ENCODE peak calls at places on chromosomes 13 and 19, in seven cellular contexts. One of them, this sample, is unnamed.

GRCh38 chr19:6161271-6161850 is 25.9 kb downstream of the ACSBG2 start:
- DNase-seq in RWPE1: peak; percentile 43
- DNase-seq in neural progenitor cell: peak; percentile 12
- DNase-seq in brain microvascular endothelial cell: no peak
- DNase-seq in endothelial cell: no peak
- DNase-seq in CD4-positive, alpha-beta T cell: no peak
- DNase-seq in choroid plexus epithelial cell: no peak
- DNase-seq in this sample: peak; percentile 17

GRCh38 chr13:111516712-111517640 is 196.5 kb downstream of the TEX29 start:
- DNase-seq in neural progenitor cell: no peak
- DNase-seq in choroid plexus epithelial cell: no peak
- DNase-seq in RWPE1: no peak
- DNase-seq in brain microvascular endothelial cell: no peak
- DNase-seq in CD4-positive, alpha-beta T cell: no peak
- DNase-seq in endothelial cell: no peak
- DNase-seq in this sample: no peak

GRCh38 chr13:113902536-113902935 is 38.7 kb upstream of the GAS6 start:
- DNase-seq in RWPE1: no peak
- DNase-seq in neural progenitor cell: no peak
- DNase-seq in choroid plexus epithelial cell: no peak
- DNase-seq in brain microvascular endothelial cell: no peak
- DNase-seq in CD4-positive, alpha-beta T cell: no peak
- DNase-seq in endothelial cell: no peak
- DNase-seq in this sample: no peak

GRCh38 chr13:24233351-24233901 is 72.9 kb downstream of the SPATA13 start:
- DNase-seq in neural progenitor cell: peak; percentile 68
- DNase-seq in CD4-positive, alpha-beta T cell: no peak
- DNase-seq in RWPE1: no peak
- DNase-seq in brain microvascular endothelial cell: peak; percentile 59
- DNase-seq in endothelial cell: no peak
- DNase-seq in choroid plexus epithelial cell: peak; percentile 94
- DNase-seq in this sample: no peak

GRCh38 chr13:33284916-33285315 is 639 bp downstream of the STARD13 start:
- DNase-seq in endothelial cell: no peak
- DNase-seq in brain microvascular endothelial cell: peak; percentile 27
- DNase-seq in choroid plexus epithelial cell: peak; percentile 46
- DNase-seq in neural progenitor cell: no peak
- DNase-seq in RWPE1: no peak
- DNase-seq in CD4-positive, alpha-beta T cell: no peak
- DNase-seq in this sample: no peak

GRCh38 chr19:44530777-44531176 is 1.3 kb upstream of the CEACAM20 start:
- DNase-seq in RWPE1: peak; percentile 30
- DNase-seq in CD4-positive, alpha-beta T cell: no peak
- DNase-seq in endothelial cell: no peak
- DNase-seq in choroid plexus epithelial cell: peak; percentile 19
- DNase-seq in brain microvascular endothelial cell: peak; percentile 11
- DNase-seq in neural progenitor cell: no peak
- DNase-seq in this sample: no peak

GRCh38 chr19:6076675-6077463 is 33.4 kb downstream of the RFX2 start:
- DNase-seq in brain microvascular endothelial cell: peak; percentile 57
- DNase-seq in RWPE1: peak; percentile 76
- DNase-seq in endothelial cell: no peak
- DNase-seq in neural progenitor cell: no peak
- DNase-seq in choroid plexus epithelial cell: peak; percentile 86
- DNase-seq in CD4-positive, alpha-beta T cell: no peak
- DNase-seq in this sample: no peak

GRCh38 chr19:40380199-40381037 is 9.6 kb downstream of the HIPK4 start:
- DNase-seq in neural progenitor cell: no peak
- DNase-seq in brain microvascular endothelial cell: no peak
- DNase-seq in CD4-positive, alpha-beta T cell: no peak
- DNase-seq in RWPE1: no peak
- DNase-seq in choroid plexus epithelial cell: no peak
- DNase-seq in endothelial cell: no peak
- DNase-seq in this sample: no peak

GRCh38 chr13:66506979-66507378 is 723.2 kb downstream of the PCDH9 start:
- DNase-seq in CD4-positive, alpha-beta T cell: no peak
- DNase-seq in neural progenitor cell: no peak
- DNase-seq in brain microvascular endothelial cell: no peak
- DNase-seq in endothelial cell: no peak
- DNase-seq in choroid plexus epithelial cell: peak; percentile 44
- DNase-seq in RWPE1: no peak
- DNase-seq in this sample: no peak

GRCh38 chr13:49125964-49126363 is 94.2 kb upstream of the MLNR start:
- DNase-seq in endothelial cell: no peak
- DNase-seq in brain microvascular endothelial cell: no peak
- DNase-seq in RWPE1: no peak
- DNase-seq in neural progenitor cell: no peak
- DNase-seq in CD4-positive, alpha-beta T cell: no peak
- DNase-seq in choroid plexus epithelial cell: peak; percentile 14
- DNase-seq in this sample: no peak

GRCh38 chr19:1248454-1249297 is at the start of gene MIDN:
- DNase-seq in endothelial cell: peak; percentile 86
- DNase-seq in CD4-positive, alpha-beta T cell: peak; percentile 80
- DNase-seq in choroid plexus epithelial cell: peak; percentile 92
- DNase-seq in neural progenitor cell: peak; percentile 90
- DNase-seq in brain microvascular endothelial cell: peak; percentile 73
- DNase-seq in RWPE1: peak; percentile 65
- DNase-seq in this sample: peak; percentile 87
- TF ChIP-seq CTCF in endothelial cell: peak; percentile 78
- TF ChIP-seq CTCF in CD4-positive, alpha-beta T cell: peak; percentile 62
- TF ChIP-seq CTCF in choroid plexus epithelial cell: peak; percentile 46
- TF ChIP-seq CTCF in neural progenitor cell: peak; percentile 75
- TF ChIP-seq CTCF in brain microvascular endothelial cell: peak; percentile 55
- TF ChIP-seq CTCF in RWPE1: peak; percentile 92
- TF ChIP-seq CTCF in this sample: peak; percentile 48

DNA sequence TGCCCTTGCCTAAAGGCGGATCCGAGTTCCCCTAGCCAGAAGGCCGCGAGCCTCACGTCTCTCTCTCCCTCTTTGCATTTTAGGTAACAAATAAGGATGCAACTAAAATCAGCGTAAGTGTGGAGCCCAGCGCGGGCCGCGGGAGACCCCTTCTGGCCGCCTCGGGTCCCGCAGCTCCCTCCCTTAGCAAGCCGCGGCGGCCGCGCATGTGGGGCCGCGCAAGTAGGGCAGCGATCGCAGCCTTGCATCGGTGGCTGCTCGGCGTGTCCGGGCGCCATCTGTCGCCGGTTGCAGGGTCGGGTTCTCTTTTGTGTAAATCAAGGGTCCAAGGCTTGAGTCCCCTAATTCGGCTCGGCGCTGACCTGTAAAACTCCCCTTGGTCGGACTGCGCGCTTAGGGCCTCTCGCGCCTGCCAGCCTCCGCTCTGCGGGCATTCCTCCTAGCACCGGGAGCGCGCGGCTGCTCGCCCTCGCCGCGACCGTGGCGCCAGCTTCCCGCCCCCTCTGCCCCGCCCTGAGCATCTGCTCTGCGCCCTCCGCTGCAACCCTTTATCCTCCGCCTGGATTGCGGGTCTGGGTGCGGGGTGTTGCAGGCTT is 2.7 kb downstream of the VSTM2B start:
- DNase-seq in neural progenitor cell: peak; percentile 95
- DNase-seq in RWPE1: peak; percentile 55
- DNase-seq in choroid plexus epithelial cell: peak; percentile 75
- DNase-seq in CD4-positive, alpha-beta T cell: peak; percentile 20
- DNase-seq in brain microvascular endothelial cell: peak; percentile 47
- DNase-seq in endothelial cell: peak; percentile 83
- DNase-seq in this sample: peak; percentile 90
- TF ChIP-seq CTCF in neural progenitor cell: peak; percentile 89
- TF ChIP-seq CTCF in RWPE1: peak; percentile 61
- TF ChIP-seq CTCF in choroid plexus epithelial cell: peak; percentile 73
- TF ChIP-seq CTCF in CD4-positive, alpha-beta T cell: peak; percentile 34
- TF ChIP-seq CTCF in brain microvascular endothelial cell: peak; percentile 77
- TF ChIP-seq CTCF in endothelial cell: peak; percentile 74
- TF ChIP-seq CTCF in this sample: peak; percentile 96

DNA sequence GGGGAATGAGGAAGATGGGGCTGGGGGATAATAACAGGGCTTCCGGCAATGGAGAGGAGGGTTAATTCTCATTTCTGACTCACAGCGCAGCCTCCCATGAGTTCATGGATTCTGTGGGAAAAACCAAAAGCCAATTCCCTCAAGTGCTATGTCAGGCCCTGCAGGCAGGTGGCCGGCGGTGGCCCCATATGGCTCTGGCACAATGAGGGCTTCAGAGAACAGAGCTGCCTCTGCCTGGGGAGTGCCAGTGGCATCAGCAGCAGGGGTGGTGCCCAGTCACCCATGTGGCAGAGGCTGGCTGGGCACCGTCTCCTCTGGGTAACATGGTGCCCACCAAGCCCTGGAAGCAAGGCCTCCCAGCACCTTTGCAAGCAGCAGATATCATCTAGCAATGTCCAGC is 69.1 kb downstream of the ALOX5AP start:
- DNase-seq in brain microvascular endothelial cell: no peak
- DNase-seq in endothelial cell: peak; percentile 15
- DNase-seq in neural progenitor cell: no peak
- DNase-seq in choroid plexus epithelial cell: no peak
- DNase-seq in RWPE1: no peak
- DNase-seq in CD4-positive, alpha-beta T cell: no peak
- DNase-seq in this sample: no peak
- TF ChIP-seq CTCF in brain microvascular endothelial cell: peak; percentile 64
- TF ChIP-seq CTCF in endothelial cell: peak; percentile 42
- TF ChIP-seq CTCF in neural progenitor cell: no peak
- TF ChIP-seq CTCF in choroid plexus epithelial cell: peak; percentile 42
- TF ChIP-seq CTCF in RWPE1: no peak
- TF ChIP-seq CTCF in CD4-positive, alpha-beta T cell: no peak
- TF ChIP-seq CTCF in this sample: no peak

GRCh38 chr13:99265162-99265822 is 7.1 kb upstream of the GPR18 start:
- DNase-seq in neural progenitor cell: no peak
- DNase-seq in brain microvascular endothelial cell: no peak
- DNase-seq in endothelial cell: no peak
- DNase-seq in CD4-positive, alpha-beta T cell: no peak
- DNase-seq in RWPE1: no peak
- DNase-seq in choroid plexus epithelial cell: no peak
- DNase-seq in this sample: no peak

GRCh38 chr13:99267927-99268326 is 9.7 kb upstream of the GPR18 start:
- DNase-seq in neural progenitor cell: no peak
- DNase-seq in choroid plexus epithelial cell: no peak
- DNase-seq in CD4-positive, alpha-beta T cell: no peak
- DNase-seq in endothelial cell: no peak
- DNase-seq in brain microvascular endothelial cell: no peak
- DNase-seq in RWPE1: no peak
- DNase-seq in this sample: no peak

GRCh38 chr13:99264053-99264452 is 5.9 kb upstream of the GPR18 start:
- DNase-seq in brain microvascular endothelial cell: no peak
- DNase-seq in choroid plexus epithelial cell: no peak
- DNase-seq in endothelial cell: no peak
- DNase-seq in RWPE1: no peak
- DNase-seq in CD4-positive, alpha-beta T cell: no peak
- DNase-seq in neural progenitor cell: no peak
- DNase-seq in this sample: no peak

GRCh38 chr13:99266827-99267226 is 8.6 kb upstream of the GPR18 start:
- DNase-seq in choroid plexus epithelial cell: no peak
- DNase-seq in RWPE1: no peak
- DNase-seq in brain microvascular endothelial cell: no peak
- DNase-seq in CD4-positive, alpha-beta T cell: no peak
- DNase-seq in neural progenitor cell: no peak
- DNase-seq in endothelial cell: no peak
- DNase-seq in this sample: no peak

GRCh38 chr13:99265823-99266426 is 7.7 kb upstream of the GPR18 start:
- DNase-seq in neural progenitor cell: peak; percentile 56
- DNase-seq in brain microvascular endothelial cell: peak; percentile 28
- DNase-seq in CD4-positive, alpha-beta T cell: no peak
- DNase-seq in endothelial cell: no peak
- DNase-seq in choroid plexus epithelial cell: peak; percentile 81
- DNase-seq in RWPE1: peak; percentile 53
- DNase-seq in this sample: no peak
- TF ChIP-seq CTCF in neural progenitor cell: peak; percentile 72
- TF ChIP-seq CTCF in brain microvascular endothelial cell: peak; percentile 62
- TF ChIP-seq CTCF in CD4-positive, alpha-beta T cell: peak; percentile 87
- TF ChIP-seq CTCF in endothelial cell: no peak
- TF ChIP-seq CTCF in choroid plexus epithelial cell: peak; percentile 65
- TF ChIP-seq CTCF in RWPE1: peak; percentile 56
- TF ChIP-seq CTCF in this sample: peak; percentile 49

DNA sequence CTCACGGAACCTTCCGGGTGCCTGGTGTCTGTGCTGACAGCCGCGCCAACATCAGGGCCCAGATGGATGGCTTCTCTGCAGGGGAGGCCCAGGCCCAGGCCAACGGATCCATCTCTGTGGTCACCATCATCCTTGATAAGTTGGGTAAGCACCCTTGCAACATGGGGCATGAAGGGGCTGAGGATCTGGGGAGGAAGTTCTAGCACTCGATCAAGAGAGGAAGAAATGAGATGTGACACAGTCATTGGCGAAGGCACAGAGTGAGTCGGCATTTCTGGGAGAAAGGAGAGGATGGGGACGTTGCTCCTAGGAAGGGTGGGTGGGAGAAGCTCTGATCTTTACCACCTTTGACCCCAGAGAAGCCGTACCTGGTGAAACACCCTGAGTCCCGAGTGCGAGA is 4.4 kb downstream of the CILP2 start:
- DNase-seq in endothelial cell: no peak
- DNase-seq in brain microvascular endothelial cell: no peak
- DNase-seq in neural progenitor cell: no peak
- DNase-seq in RWPE1: no peak
- DNase-seq in CD4-positive, alpha-beta T cell: no peak
- DNase-seq in choroid plexus epithelial cell: no peak
- DNase-seq in this sample: no peak
- TF ChIP-seq CTCF in endothelial cell: no peak
- TF ChIP-seq CTCF in brain microvascular endothelial cell: no peak
- TF ChIP-seq CTCF in neural progenitor cell: no peak
- TF ChIP-seq CTCF in RWPE1: no peak
- TF ChIP-seq CTCF in CD4-positive, alpha-beta T cell: no peak
- TF ChIP-seq CTCF in choroid plexus epithelial cell: no peak
- TF ChIP-seq CTCF in this sample: no peak

GRCh38 chr13:39931505-39931904 is 276.0 kb downstream of the COG6 start:
- DNase-seq in endothelial cell: no peak
- DNase-seq in choroid plexus epithelial cell: no peak
- DNase-seq in CD4-positive, alpha-beta T cell: no peak
- DNase-seq in brain microvascular endothelial cell: no peak
- DNase-seq in RWPE1: no peak
- DNase-seq in neural progenitor cell: no peak
- DNase-seq in this sample: no peak

GRCh38 chr13:39930544-39931444 is 275.3 kb downstream of the COG6 start:
- DNase-seq in neural progenitor cell: no peak
- DNase-seq in brain microvascular endothelial cell: no peak
- DNase-seq in CD4-positive, alpha-beta T cell: no peak
- DNase-seq in endothelial cell: no peak
- DNase-seq in RWPE1: no peak
- DNase-seq in choroid plexus epithelial cell: no peak
- DNase-seq in this sample: no peak

GRCh38 chr13:39930060-39930459 is 274.6 kb downstream of the COG6 start:
- DNase-seq in choroid plexus epithelial cell: no peak
- DNase-seq in endothelial cell: no peak
- DNase-seq in CD4-positive, alpha-beta T cell: no peak
- DNase-seq in brain microvascular endothelial cell: no peak
- DNase-seq in RWPE1: no peak
- DNase-seq in neural progenitor cell: no peak
- DNase-seq in this sample: no peak

GRCh38 chr13:39938591-39938990 is 283.1 kb downstream of the COG6 start:
- DNase-seq in endothelial cell: no peak
- DNase-seq in brain microvascular endothelial cell: no peak
- DNase-seq in RWPE1: no peak
- DNase-seq in neural progenitor cell: no peak
- DNase-seq in choroid plexus epithelial cell: no peak
- DNase-seq in CD4-positive, alpha-beta T cell: no peak
- DNase-seq in this sample: no peak

GRCh38 chr13:39935155-39935554 is 279.7 kb downstream of the COG6 start:
- DNase-seq in endothelial cell: no peak
- DNase-seq in brain microvascular endothelial cell: no peak
- DNase-seq in choroid plexus epithelial cell: no peak
- DNase-seq in RWPE1: no peak
- DNase-seq in neural progenitor cell: no peak
- DNase-seq in CD4-positive, alpha-beta T cell: no peak
- DNase-seq in this sample: no peak
- TF ChIP-seq CTCF in endothelial cell: no peak
- TF ChIP-seq CTCF in brain microvascular endothelial cell: no peak
- TF ChIP-seq CTCF in choroid plexus epithelial cell: no peak
- TF ChIP-seq CTCF in RWPE1: no peak
- TF ChIP-seq CTCF in neural progenitor cell: no peak
- TF ChIP-seq CTCF in CD4-positive, alpha-beta T cell: no peak
- TF ChIP-seq CTCF in this sample: no peak

This sample was measured in nephron progenitor cell.